ENCODE peak calls at places on chromosomes 1 and 21, in five cellular contexts. R is memory B cell, D is RCC 7860, Q is Caki2, H is NCI-H82. I is an unnamed sample.

GRCh38 chr1:109876617-109877319 is 33.9 kb upstream of the CSF1 start:
- DNase-seq in R (no peak), D (peak; percentile 61), Q (no peak), H (no peak), I (no peak)

GRCh38 chr1:75079535-75080290 is 54.5 kb upstream of the LHX8 start:
- DNase-seq in R (no peak), D (no peak), Q (no peak), H (peak; percentile 69), I (no peak)

GRCh38 chr1:224459051-224459450 is 24.5 kb upstream of the WDR26 start:
- DNase-seq in R (no peak), D (no peak), Q (no peak), H (no peak), I (no peak)

GRCh38 chr1:151846062-151846568 is 6.5 kb upstream of the C2CD4D start:
- DNase-seq in R (no peak), D (peak; percentile 78), Q (peak; percentile 68), H (no peak), I (no peak)

GRCh38 chr1:11100149-11100493 is 452 bp upstream of the EXOSC10 start:
- DNase-seq in R (no peak), D (no peak), Q (no peak), H (no peak), I (no peak)

GRCh38 chr1:85936057-85936456 is 220.5 kb downstream of the COL24A1 start:
- DNase-seq in R (no peak), D (no peak), Q (no peak), H (no peak), I (no peak)

GRCh38 chr1:54302549-54302948 is 102.6 kb downstream of the MRPL37 start:
- DNase-seq in R (no peak), D (no peak), Q (no peak), H (no peak), I (no peak)

GRCh38 chr1:207019161-207019560 is 13.4 kb downstream of the C1orf116 start:
- DNase-seq in R (no peak), D (no peak), Q (no peak), H (no peak), I (no peak)

GRCh38 chr1:162003825-162004205 is 19.9 kb downstream of the OLFML2B start:
- DNase-seq in R (no peak), D (peak; percentile 70), Q (peak; percentile 16), H (no peak), I (no peak)

GRCh38 chr1:29581256-29581655 is 344.9 kb downstream of the PTPRU start:
- DNase-seq in R (no peak), D (no peak), Q (no peak), H (no peak), I (no peak)

GRCh38 chr1:156150107-156151000 is 3.0 kb upstream of the SEMA4A start:
- DNase-seq in R (no peak), D (no peak), Q (no peak), H (no peak), I (no peak)

GRCh38 chr21:33015091-33015490 is 10.6 kb upstream of the OLIG2 start:
- DNase-seq in R (no peak), D (no peak), Q (no peak), H (no peak), I (no peak)

GRCh38 chr1:7493711-7494110 is 277.4 kb upstream of the VAMP3 start:
- DNase-seq in R (no peak), D (no peak), Q (no peak), H (peak; percentile 44), I (no peak)